ENCODE peak calls at places on chromosome 2, in four cellular contexts. X, V, C and W are unnamed samples.

GRCh38 chr2:85132834-85133637 is at the start of gene TCF7L1:
- DNase-seq in X (peak), V (peak), C (peak), W (peak)

GRCh38 chr2:33929467-33929866 is 330.4 kb upstream of the FAM98A start:
- DNase-seq in C (no peak), V (no peak), X (no peak), W (no peak)

GRCh38 chr2:135212757-135213156 is 160.7 kb downstream of the RAB3GAP1 start:
- DNase-seq in X (no peak), V (no peak), C (no peak), W (no peak)

GRCh38 chr2:180202591-180202990 is 195.5 kb upstream of the CWC22 start:
- DNase-seq in X (no peak), C (no peak), V (no peak), W (peak)

GRCh38 chr2:177998006-177998405 is 74.6 kb downstream of the PDE11A start:
- DNase-seq in C (no peak), V (no peak), X (no peak), W (no peak)

GRCh38 chr2:200735061-200735460 is 76.6 kb upstream of the BZW1 start:
- DNase-seq in X (no peak), C (no peak), V (no peak), W (peak)

GRCh38 chr2:30964334-30964733 is 157.1 kb upstream of the CAPN13 start:
- DNase-seq in C (no peak), V (no peak), X (no peak), W (no peak)

GRCh38 chr2:120654383-120655134 is 81.1 kb upstream of the GLI2 start:
- DNase-seq in X (no peak), V (no peak), C (no peak), W (no peak)

GRCh38 chr2:223952280-223952968 is 4.8 kb upstream of the MRPL44 start:
- DNase-seq in X (no peak), V (no peak), C (no peak), W (no peak)

GRCh38 chr2:15939556-15939853 is 845 bp upstream of the MYCN start:
- DNase-seq in X (no peak), V (peak), C (peak), W (no peak)

GRCh38 chr2:20603791-20604190 is 47.1 kb downstream of the HS1BP3 start:
- DNase-seq in C (peak), X (no peak), V (no peak), W (no peak)

GRCh38 chr2:236073246-236073645 is 94.9 kb downstream of the GBX2 start:
- DNase-seq in C (no peak), X (no peak), V (no peak), W (no peak)

GRCh38 chr2:102179061-102179460 is 7.8 kb upstream of the IL1RL2 start:
- DNase-seq in X (no peak), V (no peak), C (no peak), W (no peak)

GRCh38 chr2:33529771-33530481 is 53.5 kb downstream of the RASGRP3 start:
- DNase-seq in V (no peak), C (no peak), X (no peak), W (no peak)

GRCh38 chr2:124542932-124543640 is 518.0 kb downstream of the CNTNAP5 start:
- DNase-seq in V (no peak), C (no peak), X (peak), W (no peak)

GRCh38 chr2:206208900-206209299 is 49.2 kb downstream of the EEF1B2 start:
- DNase-seq in C (no peak), V (no peak), X (no peak), W (no peak)

GRCh38 chr2:130135692-130136541 is 6.9 kb upstream of the POTEF start:
- DNase-seq in C (no peak), V (no peak), X (no peak), W (no peak)

GRCh38 chr2:45993476-45993991 is 303.7 kb upstream of the EPAS1 start:
- DNase-seq in C (no peak), X (peak), V (no peak), W (no peak)

GRCh38 chr2:66573866-66574265 is 138.9 kb downstream of the MEIS1 start:
- DNase-seq in C (no peak), X (no peak), V (no peak), W (no peak)

GRCh38 chr2:239609583-239610310 is 208.9 kb upstream of the HDAC4 start:
- DNase-seq in V (no peak), X (no peak), C (no peak), W (no peak)

GRCh38 chr2:239675856-239676715 is 275.3 kb upstream of the HDAC4 start:
- DNase-seq in X (no peak), V (no peak), C (no peak), W (no peak)

GRCh38 chr2:145760781-145761649 is 1241.1 kb upstream of the ZEB2 start:
- DNase-seq in C (no peak), V (no peak), X (no peak), W (no peak)

GRCh38 chr2:208984376-208985100 is 439.3 kb upstream of the MAP2 start:
- DNase-seq in X (no peak), C (no peak), V (no peak), W (no peak)